ENCODE peak calls at places on chromosome 4, in four cellular contexts. N is astrocyte; C is CD4-positive, alpha-beta memory T cell; T is adipocyte. L is an unnamed sample. For H3K4me1, the result is how much of the 10 kb centered on the place peaks cover.

GRCh38 chr4:53777244-53777984 is 186.1 kb upstream of the LNX1 start:
- DNase-seq in N (peak), C (no peak), T (peak), L (no peak)

GRCh38 chr4:41696131-41696530 is 52.4 kb downstream of the PHOX2B start:
- DNase-seq in N (no peak), C (no peak), T (peak), L (no peak)

GRCh38 chr4:158649111-158649680 is 22.5 kb downstream of the C4orf46 start:
- DNase-seq in N (no peak), C (no peak), T (no peak), L (no peak)

GRCh38 chr4:66169341-66169740 is 499.1 kb upstream of the EPHA5 start:
- DNase-seq in N (peak), C (no peak), T (no peak), L (no peak)

GRCh38 chr4:124202106-124202505 is 510.4 kb downstream of the ANKRD50 start:
- DNase-seq in N (no peak), C (no peak), T (peak), L (no peak)

GRCh38 chr4:101593666-101594065 is 196.9 kb upstream of the BANK1 start:
- DNase-seq in N (no peak), C (no peak), T (no peak), L (no peak)

GRCh38 chr4:83556006-83556712 is 20.3 kb downstream of the GPAT3 start:
- DNase-seq in N (peak), C (no peak), T (no peak), L (no peak)

GRCh38 chr4:78688385-78688784 is 87.8 kb upstream of the BMP2K start:
- DNase-seq in N (no peak), C (no peak), T (peak), L (no peak)

GRCh38 chr4:17817027-17817426 is 6.2 kb downstream of the NCAPG start:
- DNase-seq in N (peak), C (peak), T (peak), L (peak)

GRCh38 chr4:36904823-36905222 is 339.7 kb upstream of the NWD2 start:
- DNase-seq in N (no peak), C (no peak), T (no peak), L (no peak)

GRCh38 chr4:61752617-61753016 is 552.5 kb downstream of the ADGRL3 start:
- DNase-seq in N (no peak), C (no peak), T (no peak), L (no peak)

GRCh38 chr4:159048166-159048886 is 54.6 kb upstream of the RAPGEF2 start:
- DNase-seq in N (peak), C (no peak), T (peak), L (no peak)

GRCh38 chr4:52701207-52701606 is 42.1 kb upstream of the USP46 start:
- DNase-seq in N (no peak), C (no peak), T (no peak), L (no peak)

GRCh38 chr4:129008096-129008495 is 85.2 kb downstream of the SCLT1 start:
- DNase-seq in N (no peak), C (no peak), T (no peak), L (no peak)

GRCh38 chr4:80192937-80193336 is 4.4 kb upstream of the PRDM8 start:
- DNase-seq in N (peak), C (no peak), T (peak), L (no peak)

GRCh38 chr4:13783800-13784411 is 156.4 kb upstream of the BOD1L1 start:
- DNase-seq in N (peak), C (no peak), T (no peak), L (no peak)

GRCh38 chr4:124535004-124535403 is 177.5 kb downstream of the ANKRD50 start:
- DNase-seq in N (no peak), C (no peak), T (no peak), L (no peak)

GRCh38 chr4:23477905-23478304 is 411.9 kb downstream of the PPARGC1A start:
- DNase-seq in N (no peak), C (no peak), T (no peak), L (no peak)

GRCh38 chr4:65580551-65580950 is 89.7 kb downstream of the EPHA5 start:
- DNase-seq in N (peak), C (no peak), T (peak), L (no peak)

GRCh38 chr4:145938618-145939177 is at the start of gene ZNF827:
- DNase-seq in N (peak), C (peak), T (peak), L (peak)

GRCh38 chr4:62014982-62015739 is 815.0 kb downstream of the ADGRL3 start:
- DNase-seq in N (no peak), C (no peak), T (peak), L (no peak)

GRCh38 chr4:40630335-40631021 is 814 bp upstream of the RBM47 start:
- DNase-seq in N (no peak), C (no peak), T (no peak), L (no peak)

GRCh38 chr4:138217567-138217966 is 24.6 kb downstream of the SLC7A11 start:
- DNase-seq in N (no peak), C (no peak), T (no peak), L (no peak)

GRCh38 chr4:161061046-161061445 is 1102.8 kb downstream of the FSTL5 start:
- DNase-seq in N (no peak), C (no peak), T (no peak), L (no peak)

GRCh38 chr4:88177981-88178632 is 19.7 kb upstream of the ABCG2 start:
- DNase-seq in N (peak), C (no peak), T (peak), L (no peak)

GRCh38 chr4:170008376-170008775 is 17.8 kb downstream of the MFAP3L start:
- DNase-seq in N (no peak), C (no peak), T (no peak), L (no peak)

GRCh38 chr4:84493092-84493850 is 5.8 kb downstream of the NKX6-1 start:
- DNase-seq in N (peak), C (no peak), T (peak), L (no peak)

GRCh38 chr4:99763635-99764101 is 53.0 kb upstream of the DAPP1 start:
- DNase-seq in N (peak), C (no peak), T (peak), L (no peak)

GRCh38 chr4:101914761-101915160 is 124.2 kb downstream of the BANK1 start:
- DNase-seq in N (no peak), C (no peak), T (no peak), L (no peak)

GRCh38 chr4:99131378-99131777 is 12.7 kb downstream of the ADH4 start:
- DNase-seq in N (no peak), C (no peak), T (no peak), L (no peak)

GRCh38 chr4:14143892-14144291 is 516.4 kb upstream of the BOD1L1 start:
- DNase-seq in N (no peak), C (no peak), T (no peak), L (no peak)

GRCh38 chr4:123649248-123649643 is 252.7 kb downstream of the SPRY1 start:
- DNase-seq in N (no peak), C (no peak), T (no peak), L (no peak)

GRCh38 chr4:118047043-118047442 is 12.8 kb downstream of the NDST3 start:
- DNase-seq in N (no peak), C (no peak), T (no peak), L (no peak)

GRCh38 chr4:40194602-40195161 is 2.1 kb upstream of the RHOH start:
- DNase-seq in N (no peak), C (peak), T (peak), L (peak)

GRCh38 chr4:153464068-153464467 is 2.1 kb upstream of the TMEM131L start:
- DNase-seq in N (no peak), C (no peak), T (peak), L (no peak)

GRCh38 chr4:142516686-142517145 is 329.4 kb downstream of the INPP4B start:
- DNase-seq in N (peak), C (no peak), T (no peak), L (no peak)

GRCh38 chr4:127055349-127055748 is 577.4 kb upstream of the INTU start:
- DNase-seq in N (peak), C (no peak), T (peak), L (no peak)

DNA sequence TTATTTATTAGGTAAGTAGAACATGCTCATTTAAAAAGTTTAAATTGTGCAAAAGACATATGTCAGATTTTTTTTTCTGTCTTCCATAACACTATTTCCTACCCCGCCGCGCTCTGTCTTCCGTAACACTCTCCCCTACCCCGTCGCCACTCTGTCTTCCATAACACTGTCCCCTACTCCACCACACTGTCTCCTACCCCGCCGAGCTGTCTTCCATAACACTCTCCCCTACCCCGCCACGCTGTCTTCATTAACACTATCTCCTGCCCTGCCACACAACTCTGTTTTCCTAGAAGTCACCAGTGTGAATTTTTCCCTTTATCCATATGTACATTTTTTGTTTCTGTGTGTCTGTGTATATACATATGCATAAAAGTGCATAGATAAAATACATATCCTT is 4.4 kb downstream of the MSMO1 start:
- DNase-seq in N (no peak), C (no peak), T (no peak), L (no peak)
- H3K4me3 ChIP-seq in N (peak), C (no peak), T (peak), L (no peak)

DNA sequence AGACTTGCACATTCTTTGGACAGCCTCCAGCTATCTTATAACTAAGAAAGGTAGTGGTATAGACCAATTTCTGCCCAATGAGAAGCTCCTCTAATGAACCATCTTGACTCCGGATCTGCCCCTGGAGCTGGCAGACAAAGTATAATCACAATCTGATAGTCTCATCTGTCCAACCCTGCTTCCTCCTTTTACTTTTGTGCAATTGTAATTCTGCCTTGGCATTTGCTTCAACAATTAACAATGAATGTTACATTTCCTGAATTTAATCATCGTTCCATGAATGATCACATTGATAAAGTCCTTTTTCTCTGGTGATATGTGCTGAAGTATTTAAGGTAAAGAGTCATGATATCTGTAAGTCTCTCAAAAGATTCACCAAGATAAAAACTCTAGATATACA is 27.8 kb downstream of the FRYL start:
- DNase-seq in N (no peak), C (no peak), T (no peak), L (no peak)
- H3K4me1 ChIP-seq in N (under half), C (half or more), T (under half), L (under half)

GRCh38 chr4:1873776-1874175 is 2.6 kb downstream of the NSD2 start:
- DNase-seq in N (no peak), C (no peak), T (no peak), L (no peak)
- H3K4me3 ChIP-seq in N (no peak), C (no peak), T (no peak), L (no peak)

GRCh38 chr4:2075171-2075986 is 16.3 kb downstream of the NAT8L start:
- DNase-seq in N (no peak), C (no peak), T (no peak), L (no peak)
- H3K4me1 ChIP-seq in N (under half), C (under half), T (under half), L (under half)

GRCh38 chr4:10458190-10458589 is 964 bp upstream of the ZNF518B start:
- DNase-seq in N (no peak), C (no peak), T (no peak), L (no peak)

GRCh38 chr4:10456270-10457254 is 664 bp downstream of the ZNF518B start:
- DNase-seq in N (peak), C (peak), T (peak), L (peak)

GRCh38 chr4:10455133-10455532 is 2.1 kb downstream of the ZNF518B start:
- DNase-seq in N (no peak), C (no peak), T (no peak), L (no peak)

GRCh38 chr4:10459305-10459704 is 2.1 kb upstream of the ZNF518B start:
- DNase-seq in N (no peak), C (no peak), T (no peak), L (no peak)

GRCh38 chr4:10457255-10457801 is at the start of gene ZNF518B:
- DNase-seq in N (peak), C (peak), T (peak), L (peak)
- H3K4me3 ChIP-seq in N (peak), C (peak), T (peak), L (peak)

GRCh38 chr4:7818676-7819041 is 121.0 kb downstream of the AFAP1 start:
- DNase-seq in N (peak), C (no peak), T (no peak), L (no peak)
- H3K4me1 ChIP-seq in N (half or more), C (under half), T (under half), L (under half)

DNA sequence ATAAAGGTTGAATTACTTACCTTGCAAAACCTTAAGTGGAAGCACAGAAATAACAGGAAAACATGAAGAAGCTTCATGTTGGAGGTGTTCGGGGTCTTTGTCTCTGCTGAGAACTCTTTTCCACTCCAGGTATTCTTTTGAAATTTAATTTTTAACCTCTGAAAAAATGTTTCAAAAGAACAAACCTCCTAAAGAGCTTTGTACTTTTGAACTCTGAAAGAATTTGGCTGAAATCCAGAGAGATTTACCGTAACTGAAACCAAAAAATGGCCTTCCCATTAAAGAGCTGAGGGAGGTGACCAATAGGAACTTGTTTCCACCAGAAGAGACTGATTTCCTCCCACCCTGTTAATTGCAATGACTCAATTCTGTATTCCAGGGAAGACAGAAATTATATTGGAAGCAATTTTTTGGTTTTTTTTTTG is at the start of gene CFI:
- DNase-seq in N (peak), C (no peak), T (peak), L (no peak)
- H3K4me3 ChIP-seq in N (no peak), C (no peak), T (peak), L (no peak)

DNA sequence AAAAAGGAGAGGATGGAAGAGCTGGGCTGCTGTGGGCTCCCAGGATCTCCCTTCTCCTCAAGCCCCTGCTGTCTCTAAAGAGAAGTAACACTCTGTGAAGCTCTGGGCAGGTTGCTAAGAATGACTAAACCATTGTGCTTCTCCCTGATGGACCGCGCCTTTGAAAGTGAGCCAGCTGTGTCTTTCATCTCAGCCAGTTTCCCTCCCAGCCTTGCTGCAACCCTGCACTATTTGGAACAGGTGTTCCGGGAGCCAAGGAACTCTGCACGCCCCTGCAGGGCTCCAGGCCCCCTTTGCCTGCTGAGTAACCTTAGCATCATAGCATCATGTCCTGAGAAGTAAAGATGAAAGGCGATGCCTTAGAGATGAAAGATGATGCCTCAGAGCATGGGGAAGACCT is 39.7 kb downstream of the SMIM20 start:
- DNase-seq in N (peak), C (no peak), T (peak), L (no peak)
- H3K4me1 ChIP-seq in N (under half), C (under half), T (under half), L (under half)

DNA sequence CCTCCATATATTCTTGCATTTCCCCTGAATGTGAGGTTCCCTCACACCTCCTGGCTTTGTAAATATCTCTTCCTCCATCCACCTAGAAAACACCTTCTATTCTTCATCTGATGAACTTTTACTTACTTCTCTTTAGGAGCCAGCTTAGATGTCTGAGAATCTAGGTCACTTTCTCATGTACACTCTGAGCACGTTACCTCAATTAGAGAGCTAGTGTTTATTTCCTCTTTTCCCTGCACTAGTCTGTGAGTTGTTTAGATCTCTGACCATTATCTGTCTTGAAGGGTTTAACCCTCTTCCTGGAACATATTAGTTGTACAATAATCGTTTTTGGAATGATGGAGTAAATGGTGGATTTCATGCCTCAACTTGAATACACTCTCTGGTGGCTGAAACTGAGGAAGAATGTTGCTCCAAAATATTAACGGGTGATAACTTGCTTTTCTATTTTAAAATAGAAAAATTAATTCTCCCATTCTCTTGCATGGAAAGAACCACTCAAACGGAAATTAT is 8.5 kb upstream of the NEIL3 start:
- DNase-seq in N (no peak), C (no peak), T (no peak), L (no peak)
- H3K4me3 ChIP-seq in N (no peak), C (no peak), T (no peak), L (no peak)

GRCh38 chr4:6750302-6751221 is 32.0 kb upstream of the KIAA0232 start:
- DNase-seq in N (no peak), C (no peak), T (no peak), L (no peak)
- H3K4me1 ChIP-seq in N (under half), C (under half), T (under half), L (under half)